ENCODE peak calls at places on chromosome 20, in six cellular contexts. H is right lobe of liver, E is hepatocyte, F is thyroid gland, V is psoas muscle, M is cardiac muscle cell. K is an unnamed sample.

GRCh38 chr20:11235058-11235457 is 561.3 kb upstream of the JAG1 start:
- DNase-seq in H (no peak), E (no peak), F (peak; percentile 6), V (no peak), M (no peak), K (no peak)

GRCh38 chr20:17560344-17561074 is 9.4 kb upstream of the DSTN start:
- DNase-seq in H (no peak), E (no peak), F (no peak), V (no peak), M (no peak), K (no peak)

GRCh38 chr20:58670659-58671058 is 19.6 kb downstream of the STX16 start:
- DNase-seq in H (no peak), E (no peak), F (no peak), V (no peak), M (no peak), K (no peak)

GRCh38 chr20:2285618-2286017 is 10.2 kb upstream of the TGM3 start:
- DNase-seq in H (no peak), E (no peak), F (no peak), V (no peak), M (no peak), K (no peak)

GRCh38 chr20:8646026-8646425 is 422.9 kb upstream of the PLCB4 start:
- DNase-seq in H (no peak), E (no peak), F (no peak), V (no peak), M (no peak), K (no peak)

GRCh38 chr20:17646901-17647301 is 35.1 kb downstream of the RRBP1 start:
- DNase-seq in H (no peak), E (no peak), F (peak; percentile 11), V (no peak), M (no peak), K (no peak)

GRCh38 chr20:12152996-12153395 is 235.3 kb downstream of the BTBD3 start:
- DNase-seq in H (no peak), E (no peak), F (no peak), V (no peak), M (no peak), K (no peak)

GRCh38 chr20:39939241-39939865 is 749.7 kb downstream of the MAFB start:
- DNase-seq in H (no peak), E (no peak), F (no peak), V (no peak), M (no peak), K (no peak)

GRCh38 chr20:62287759-62288534 is 14.8 kb upstream of the ADRM1 start:
- DNase-seq in H (no peak), E (no peak), F (no peak), V (no peak), M (no peak), K (no peak)

GRCh38 chr20:45229264-45230056 is 8.3 kb downstream of the SEMG2 start:
- DNase-seq in H (peak; percentile 46), E (peak; percentile 46), F (peak; percentile 9), V (no peak), M (no peak), K (no peak)

GRCh38 chr20:33125983-33126382 is 42.0 kb upstream of the BPIFA2 start:
- DNase-seq in H (peak; percentile 46), E (no peak), F (no peak), V (no peak), M (no peak), K (no peak)

GRCh38 chr20:3560578-3560977 is 89.8 kb downstream of the ATRN start:
- DNase-seq in H (no peak), E (no peak), F (no peak), V (no peak), M (no peak), K (no peak)

GRCh38 chr20:37901667-37902503 is 1.0 kb upstream of the VSTM2L start:
- DNase-seq in H (peak; percentile 47), E (peak; percentile 63), F (peak; percentile 38), V (no peak), M (peak; percentile 75), K (no peak)

GRCh38 chr20:1280421-1281102 is 14.5 kb downstream of the SNPH start:
- DNase-seq in H (no peak), E (no peak), F (no peak), V (no peak), M (no peak), K (no peak)

GRCh38 chr20:44176833-44177533 is 10.0 kb downstream of the JPH2 start:
- DNase-seq in H (no peak), E (peak; percentile 32), F (no peak), V (peak; percentile 68), M (no peak), K (no peak)

GRCh38 chr20:38129893-38130609 is 35.0 kb downstream of the TGM2 start:
- DNase-seq in H (no peak), E (no peak), F (no peak), V (no peak), M (no peak), K (no peak)

GRCh38 chr20:19026901-19027644 is 185.4 kb upstream of the SLC24A3 start:
- DNase-seq in H (no peak), E (no peak), F (no peak), V (no peak), M (no peak), K (no peak)
- TF ChIP-seq CTCF in H (no peak), E (no peak), F (no peak), V (no peak), M (no peak), K (peak; percentile 14)

DNA sequence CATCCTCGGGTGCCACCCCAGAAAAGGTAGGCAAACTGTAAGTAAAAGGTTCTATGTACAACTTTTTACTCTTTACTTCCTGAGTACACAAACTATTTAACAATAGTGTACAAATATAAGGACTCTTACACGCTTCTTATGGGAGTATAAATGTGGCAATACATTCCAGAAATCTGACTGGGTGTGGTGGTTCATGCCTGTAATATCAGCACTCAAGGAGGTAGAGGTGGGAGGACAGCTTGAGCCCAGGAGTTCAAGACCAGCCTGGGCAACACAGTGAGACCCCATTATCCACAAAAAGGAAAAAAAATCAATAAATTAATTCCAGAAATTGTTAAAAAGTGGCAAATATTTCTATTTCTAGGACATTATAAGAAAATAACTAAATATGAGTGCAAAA is 48.9 kb downstream of the PIGU start:
- DNase-seq in H (no peak), E (no peak), F (no peak), V (no peak), M (no peak), K (no peak)
- H3K27ac ChIP-seq in H (no peak overlapping the region), E (peak overlapping the region; percentile 29), F (no peak overlapping the region), V (peak overlapping the region; percentile 83), M (peak overlapping the region; percentile 64), K (peak overlapping the region; percentile 83)

DNA sequence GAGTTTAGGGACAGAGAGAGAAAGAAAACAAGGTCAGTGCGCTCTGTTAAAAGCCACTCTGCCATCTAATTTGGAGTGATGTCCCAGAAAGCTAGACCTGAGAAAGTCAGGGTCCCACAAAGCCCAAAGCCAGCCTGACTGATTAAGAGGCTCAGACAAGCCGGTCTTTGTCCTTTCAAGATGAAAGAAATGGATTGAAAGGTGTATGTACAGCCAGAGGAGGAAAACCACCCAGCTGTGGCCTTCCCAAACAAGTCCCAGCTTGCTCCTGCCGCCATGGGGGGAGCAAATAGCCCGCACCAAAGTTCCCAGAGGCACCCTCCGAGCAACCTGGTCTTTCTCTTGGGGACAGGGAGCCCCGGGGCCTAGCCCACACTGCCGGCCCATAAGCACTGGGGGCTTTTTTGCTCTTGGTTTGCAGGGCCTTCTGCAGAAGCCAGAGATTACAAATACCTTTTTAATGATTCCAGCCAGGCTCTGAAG is 3.3 kb downstream of the BMP7 start:
- DNase-seq in H (no peak), E (no peak), F (peak; percentile 54), V (no peak), M (no peak), K (no peak)
- H3K27me3 ChIP-seq in H (peaks cover 17% of the 10 kb centered on the region), E (peaks cover 15% of the 10 kb centered on the region), F (no peaks in the 10 kb centered on the region), V (peaks cover 37% of the 10 kb centered on the region), M (peaks cover 16% of the 10 kb centered on the region), K (peaks cover 94% of the 10 kb centered on the region)

GRCh38 chr20:23148721-23149570 is 62.8 kb upstream of the CD93 start:
- DNase-seq in H (no peak), E (no peak), F (no peak), V (no peak), M (no peak), K (no peak)
- TF ChIP-seq CTCF in H (no peak), E (no peak), F (no peak), V (no peak), M (no peak), K (no peak)

GRCh38 chr20:53919886-53920285 is 150.5 kb downstream of the BCAS1 start:
- DNase-seq in H (no peak), E (no peak), F (no peak), V (no peak), M (no peak), K (no peak)

GRCh38 chr20:53918949-53919361 is 151.4 kb downstream of the BCAS1 start:
- DNase-seq in H (no peak), E (no peak), F (no peak), V (no peak), M (peak; percentile 55), K (no peak)

GRCh38 chr20:53917145-53918009 is 153.0 kb downstream of the BCAS1 start:
- DNase-seq in H (peak; percentile 43), E (no peak), F (peak; percentile 86), V (peak; percentile 47), M (no peak), K (peak; percentile 41)

GRCh38 chr20:53916173-53916512 is 154.3 kb downstream of the BCAS1 start:
- DNase-seq in H (no peak), E (no peak), F (no peak), V (no peak), M (no peak), K (no peak)

DNA sequence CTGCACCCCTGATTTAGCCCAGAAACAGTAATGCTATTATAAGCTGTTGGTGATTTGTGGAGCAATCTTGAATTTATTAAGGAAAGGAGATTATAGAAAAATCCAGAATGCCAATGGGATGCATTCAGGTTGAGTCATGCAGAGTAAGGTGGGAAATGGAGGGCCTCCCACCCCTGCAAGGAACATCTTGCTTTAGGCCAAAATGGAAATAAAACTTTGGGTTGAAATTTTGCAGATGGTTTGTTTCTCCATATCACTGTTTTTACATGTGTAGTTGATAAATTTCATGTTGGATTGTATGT is 152.4 kb downstream of the BCAS1 start:
- DNase-seq in H (no peak), E (no peak), F (no peak), V (no peak), M (no peak), K (no peak)
- H3K27ac ChIP-seq in H (peak overlapping the region; percentile 90), E (peak overlapping the region; percentile 81), F (peak overlapping the region; percentile 91), V (no peak overlapping the region), M (peak overlapping the region; percentile 85), K (peak overlapping the region; percentile 87)

GRCh38 chr20:60402209-60403058 is 444.2 kb downstream of the CDH26 start:
- DNase-seq in H (no peak), E (no peak), F (no peak), V (no peak), M (no peak), K (no peak)
- H3K27me3 ChIP-seq in H (no peaks in the 10 kb centered on the region), E (no peaks in the 10 kb centered on the region), F (no peaks in the 10 kb centered on the region), V (no peaks in the 10 kb centered on the region), M (no peaks in the 10 kb centered on the region), K (peaks cover under 1% of the 10 kb centered on the region)

GRCh38 chr20:25269833-25270170 is 21.9 kb downstream of the PYGB start:
- DNase-seq in H (no peak), E (no peak), F (no peak), V (no peak), M (no peak), K (peak; percentile 4)
- TF ChIP-seq CTCF in H (no peak), E (no peak), F (no peak), V (no peak), M (no peak), K (no peak)